ENCODE peak calls at places on chromosomes 11 and 22, in four cellular contexts. K is CD8-positive, alpha-beta memory T cell; R is psoas muscle; O is sigmoid colon. F is an unnamed sample. For H3K4me1 and H3K27me3, the result is how much of the 10 kb centered on the place peaks cover.

GRCh38 chr11:43419460-43419859 is 60.7 kb downstream of the TTC17 start:
- DNase-seq in K (no peak), O (no peak), R (no peak), F (peak)

GRCh38 chr11:46291441-46292143 is 14.1 kb downstream of the CREB3L1 start:
- DNase-seq in K (no peak), R (peak), O (peak), F (no peak)

GRCh38 chr11:69001301-69002081 is 11.6 kb downstream of the MRGPRF start:
- DNase-seq in K (no peak), O (peak), R (peak), F (no peak)

GRCh38 chr22:42078469-42079318 is 806 bp upstream of the SMDT1 start:
- DNase-seq in K (no peak), O (no peak), R (no peak), F (peak)

GRCh38 chr22:49710746-49711145 is 116.9 kb downstream of the BRD1 start:
- DNase-seq in O (no peak), R (no peak), K (no peak), F (no peak)

GRCh38 chr22:31343235-31344191 is 2.6 kb downstream of the PATZ1 start:
- DNase-seq in K (no peak), R (no peak), O (no peak), F (peak)

GRCh38 chr11:121996574-121996973 is 119.4 kb downstream of the BLID start:
- DNase-seq in R (no peak), O (no peak), K (no peak), F (no peak)

GRCh38 chr11:130765951-130766649 is 150.2 kb downstream of the SNX19 start:
- DNase-seq in O (no peak), R (no peak), K (no peak), F (no peak)

GRCh38 chr11:15073361-15074205 is at the start of gene CALCB:
- DNase-seq in O (no peak), K (no peak), R (no peak), F (no peak)

GRCh38 chr11:17894929-17895658 is 117.8 kb downstream of the SERGEF start:
- DNase-seq in K (no peak), R (no peak), O (no peak), F (no peak)

GRCh38 chr11:28447226-28447625 is 339.0 kb downstream of the METTL15 start:
- DNase-seq in R (no peak), K (no peak), O (no peak), F (no peak)

GRCh38 chr22:27835446-27835845 is 33.9 kb upstream of the MN1 start:
- DNase-seq in O (peak), K (no peak), R (no peak), F (no peak)

GRCh38 chr11:369336-370018 is at the start of gene B4GALNT4:
- DNase-seq in R (peak), O (no peak), K (no peak), F (no peak)

GRCh38 chr11:123235117-123235686 is 40.2 kb upstream of the CLMP start:
- DNase-seq in K (no peak), O (peak), R (peak), F (peak)

GRCh38 chr11:25535462-25535861 is 796.5 kb upstream of the ANO3 start:
- DNase-seq in K (no peak), R (no peak), O (peak), F (no peak)

GRCh38 chr11:121767433-121767832 is 314.7 kb upstream of the SORL1-AS1 start:
- DNase-seq in R (no peak), K (no peak), O (no peak), F (no peak)

GRCh38 chr22:29080061-29080975 is 7.5 kb downstream of the KREMEN1 start:
- DNase-seq in K (no peak), R (no peak), O (no peak), F (no peak)

GRCh38 chr11:65132988-65133700 is 1.2 kb downstream of the SYVN1 start:
- DNase-seq in K (no peak), R (no peak), O (peak), F (peak)

GRCh38 chr11:24859801-24860300 is 363.0 kb downstream of the LUZP2 start:
- DNase-seq in R (no peak), K (no peak), O (no peak), F (no peak)

DNA sequence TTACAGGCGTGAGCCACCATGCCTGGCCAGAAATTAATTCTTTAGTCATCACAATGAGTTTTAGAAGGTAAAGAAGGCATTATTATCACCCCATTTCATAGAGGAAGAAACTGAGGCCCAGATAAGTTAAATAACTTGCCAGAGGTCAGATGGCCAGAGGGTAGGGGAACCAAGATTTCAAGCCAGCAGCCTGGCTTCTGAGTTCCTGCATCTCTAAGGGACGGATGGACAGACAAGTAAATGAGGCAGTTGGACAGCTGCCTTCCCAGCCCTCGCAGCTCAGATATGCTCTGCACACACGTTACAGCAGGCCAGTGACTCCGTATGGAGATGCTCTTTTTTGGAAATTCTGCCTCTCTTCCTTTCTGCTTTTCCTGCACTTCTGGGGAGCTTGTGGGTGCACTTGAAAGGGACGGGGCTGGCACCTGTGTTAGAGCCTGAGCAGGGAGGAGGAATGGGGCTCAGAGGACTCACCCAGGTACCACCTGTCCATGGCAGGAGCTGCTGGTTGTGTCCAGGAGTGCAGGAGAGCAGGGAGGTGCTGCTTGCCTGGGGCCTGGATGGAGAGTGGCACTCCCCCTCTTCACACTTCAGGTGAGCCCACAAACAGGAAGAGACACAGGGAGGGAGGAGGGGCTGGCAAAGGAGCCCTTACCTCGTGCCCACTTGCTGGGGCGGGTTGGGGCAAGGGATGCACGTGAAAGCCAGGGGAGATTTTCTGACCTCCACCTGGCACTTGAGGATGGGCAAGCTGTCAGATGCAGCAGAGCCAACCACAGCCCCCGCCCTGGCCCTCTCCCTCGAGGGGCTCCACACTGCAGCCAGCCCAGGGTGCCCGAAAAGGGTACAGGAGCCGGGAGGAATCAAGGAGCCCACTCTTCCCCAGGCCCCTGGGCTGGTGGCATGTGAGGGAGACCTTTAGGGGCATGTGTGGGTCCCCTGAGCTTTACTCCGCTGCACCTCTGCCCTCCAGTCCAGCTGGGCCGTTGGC is 3.3 kb upstream of the FXYD2 start:
- DNase-seq in K (no peak), R (no peak), O (peak), F (peak)
- H3K4me1 ChIP-seq in K (half or more), R (under half), O (under half), F (under half)

GRCh38 chr22:44203203-44203602 is 22.5 kb downstream of the PARVG start:
- DNase-seq in R (no peak), O (peak), K (no peak), F (no peak)

GRCh38 chr22:44202261-44202789 is 21.6 kb downstream of the PARVG start:
- DNase-seq in R (no peak), O (peak), K (no peak), F (no peak)

GRCh38 chr22:44200855-44201550 is 20.3 kb downstream of the PARVG start:
- DNase-seq in R (no peak), K (no peak), O (peak), F (no peak)

GRCh38 chr22:44200451-44200850 is 19.7 kb downstream of the PARVG start:
- DNase-seq in K (no peak), O (peak), R (no peak), F (no peak)

DNA sequence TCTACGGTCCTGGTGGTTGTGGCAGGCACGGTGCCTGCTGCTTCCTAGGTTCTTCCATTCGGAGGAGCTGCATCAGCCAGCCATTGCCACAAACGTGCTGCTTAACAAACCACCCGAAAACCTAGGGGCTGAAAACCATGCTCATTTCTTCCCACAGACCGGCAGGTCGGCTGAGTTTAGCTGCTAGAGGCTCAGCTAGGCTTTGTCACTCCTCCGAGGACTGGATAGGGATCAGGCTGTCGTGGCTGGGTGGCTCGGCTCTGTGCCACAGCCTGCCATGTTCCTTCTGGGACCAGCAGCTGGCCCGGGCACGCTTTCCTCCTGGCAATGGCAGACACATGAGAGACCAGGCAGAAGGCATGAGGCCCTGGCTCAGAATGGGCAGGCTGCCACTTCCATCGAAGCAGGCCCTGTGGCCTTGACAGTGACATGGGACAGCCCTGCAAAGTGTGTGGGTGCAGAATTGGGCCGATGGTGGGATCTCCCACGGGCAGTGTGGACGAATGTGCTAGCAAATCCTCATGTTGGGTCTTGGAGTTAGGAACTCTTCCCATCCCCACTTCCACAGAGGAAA is 20.9 kb downstream of the PARVG start:
- DNase-seq in K (no peak), R (no peak), O (peak), F (no peak)
- H3K27me3 ChIP-seq in K (under half), R (under half), O (under half), F (under half)

DNA sequence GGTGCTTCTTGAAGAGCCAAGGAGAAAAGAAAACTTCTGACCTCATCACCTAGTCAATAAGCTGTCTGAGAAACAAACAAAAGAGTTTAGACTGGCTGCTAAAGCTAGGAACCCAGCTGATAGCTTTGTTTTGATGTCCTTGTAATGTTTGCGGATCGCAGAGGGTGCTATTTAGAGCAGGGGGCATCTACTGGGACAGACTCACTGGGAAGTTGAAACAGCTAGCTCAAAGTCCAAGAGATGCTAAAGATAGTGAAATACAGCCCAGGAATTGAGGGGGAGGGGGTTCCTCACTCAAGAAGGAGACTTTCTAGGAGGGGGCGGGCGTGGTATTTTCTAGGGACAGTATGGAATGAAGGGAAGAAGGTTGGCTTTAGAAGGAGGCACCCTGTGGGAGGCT is 18.9 kb downstream of the ZBTB16 start:
- DNase-seq in R (peak), K (no peak), O (peak), F (no peak)
- H3K4me1 ChIP-seq in R (half or more), K (under half), O (half or more), F (under half)

DNA sequence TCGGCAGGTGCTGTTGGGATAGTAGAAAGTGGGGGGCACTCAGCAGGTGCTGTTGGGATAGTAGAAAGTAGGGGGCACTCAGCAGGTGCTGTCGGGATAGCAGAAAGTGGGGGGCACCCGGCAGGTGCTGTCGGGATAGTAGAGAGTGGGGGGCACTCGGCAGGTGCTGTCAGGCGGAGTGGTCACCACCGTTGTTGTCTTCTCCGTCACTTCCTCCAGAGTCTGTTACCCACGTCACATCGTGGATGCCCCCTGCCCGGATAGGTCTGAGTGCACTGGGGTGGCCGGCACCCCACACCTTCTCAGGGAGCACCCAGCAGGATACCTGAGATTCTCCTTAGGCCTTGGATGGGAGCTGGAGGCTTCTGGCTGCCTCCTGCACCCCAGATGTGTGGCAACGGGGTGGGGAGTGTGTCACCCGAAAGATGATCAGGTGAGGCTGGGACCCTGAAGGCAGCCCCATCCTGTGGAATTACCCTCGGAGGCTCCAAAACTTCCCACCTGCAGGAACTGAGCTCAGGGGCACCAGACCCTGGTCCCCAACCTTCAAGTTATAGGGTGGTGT is 24.1 kb upstream of the KRTAP5-7 start:
- DNase-seq in K (no peak), R (no peak), O (no peak), F (no peak)
- H3K27me3 ChIP-seq in K (under half), R (under half), O (under half), F (under half)

GRCh38 chr22:37329239-37330140 is 47.2 kb downstream of the CYTH4 start:
- DNase-seq in R (no peak), K (no peak), O (no peak), F (no peak)

GRCh38 chr22:37331034-37331428 is 48.7 kb downstream of the CYTH4 start:
- DNase-seq in O (no peak), R (no peak), K (no peak), F (no peak)

GRCh38 chr22:37333724-37334460 is 51.6 kb downstream of the CYTH4 start:
- DNase-seq in K (no peak), R (no peak), O (no peak), F (no peak)

GRCh38 chr22:37330200-37331033 is 48.1 kb downstream of the CYTH4 start:
- DNase-seq in K (no peak), R (no peak), O (no peak), F (peak)

GRCh38 chr22:37331811-37332536 is 49.7 kb downstream of the CYTH4 start:
- DNase-seq in R (no peak), K (no peak), O (no peak), F (no peak)
- H3K4me1 ChIP-seq in R (under half), K (under half), O (under half), F (under half)

GRCh38 chr22:44369916-44370804 is 57.4 kb upstream of the SHISAL1 start:
- DNase-seq in K (no peak), O (peak), R (peak), F (no peak)

GRCh38 chr22:44373234-44373633 is 60.5 kb upstream of the SHISAL1 start:
- DNase-seq in K (no peak), R (peak), O (peak), F (no peak)

GRCh38 chr22:44371741-44372525 is 59.2 kb upstream of the SHISAL1 start:
- DNase-seq in R (peak), K (no peak), O (peak), F (no peak)

GRCh38 chr22:44375451-44375850 is 62.7 kb upstream of the SHISAL1 start:
- DNase-seq in K (no peak), R (no peak), O (no peak), F (no peak)

DNA sequence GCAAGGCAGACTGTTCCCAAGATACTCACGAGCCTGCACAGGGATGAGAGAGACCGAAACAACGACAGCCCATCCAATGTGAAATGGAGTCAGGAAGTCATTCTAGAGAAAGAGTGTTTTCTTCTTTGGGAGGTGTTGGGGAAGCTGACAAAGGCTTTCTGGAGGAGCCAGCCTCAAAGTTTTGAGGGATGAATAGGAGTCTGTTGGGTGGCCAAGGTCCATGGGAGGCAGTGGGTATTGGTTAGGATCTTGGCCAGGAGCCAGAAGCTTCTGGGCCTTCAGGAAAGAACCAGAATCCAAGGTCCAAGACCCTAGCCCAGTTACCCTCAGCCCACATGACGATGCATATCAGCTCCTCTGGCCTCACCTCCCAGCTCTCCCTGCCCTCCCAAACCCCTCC is 59.9 kb upstream of the SHISAL1 start:
- DNase-seq in O (peak), K (no peak), R (peak), F (no peak)
- H3K27me3 ChIP-seq in O (under half), K (under half), R (under half), F (under half)

GRCh38 chr11:75333022-75333806 is 18.2 kb downstream of the ARRB1 start:
- DNase-seq in K (no peak), O (no peak), R (no peak), F (no peak)

GRCh38 chr11:75334402-75334891 is 17.0 kb downstream of the ARRB1 start:
- DNase-seq in K (no peak), O (no peak), R (no peak), F (no peak)

GRCh38 chr11:75333807-75334140 is 17.7 kb downstream of the ARRB1 start:
- DNase-seq in O (no peak), K (no peak), R (no peak), F (no peak)

GRCh38 chr11:75337195-75337654 is 14.2 kb downstream of the ARRB1 start:
- DNase-seq in R (no peak), O (peak), K (no peak), F (no peak)

GRCh38 chr11:75334976-75335375 is 16.5 kb downstream of the ARRB1 start:
- DNase-seq in O (no peak), K (no peak), R (no peak), F (no peak)
- H3K4me1 ChIP-seq in O (half or more), K (under half), R (under half), F (under half)

DNA sequence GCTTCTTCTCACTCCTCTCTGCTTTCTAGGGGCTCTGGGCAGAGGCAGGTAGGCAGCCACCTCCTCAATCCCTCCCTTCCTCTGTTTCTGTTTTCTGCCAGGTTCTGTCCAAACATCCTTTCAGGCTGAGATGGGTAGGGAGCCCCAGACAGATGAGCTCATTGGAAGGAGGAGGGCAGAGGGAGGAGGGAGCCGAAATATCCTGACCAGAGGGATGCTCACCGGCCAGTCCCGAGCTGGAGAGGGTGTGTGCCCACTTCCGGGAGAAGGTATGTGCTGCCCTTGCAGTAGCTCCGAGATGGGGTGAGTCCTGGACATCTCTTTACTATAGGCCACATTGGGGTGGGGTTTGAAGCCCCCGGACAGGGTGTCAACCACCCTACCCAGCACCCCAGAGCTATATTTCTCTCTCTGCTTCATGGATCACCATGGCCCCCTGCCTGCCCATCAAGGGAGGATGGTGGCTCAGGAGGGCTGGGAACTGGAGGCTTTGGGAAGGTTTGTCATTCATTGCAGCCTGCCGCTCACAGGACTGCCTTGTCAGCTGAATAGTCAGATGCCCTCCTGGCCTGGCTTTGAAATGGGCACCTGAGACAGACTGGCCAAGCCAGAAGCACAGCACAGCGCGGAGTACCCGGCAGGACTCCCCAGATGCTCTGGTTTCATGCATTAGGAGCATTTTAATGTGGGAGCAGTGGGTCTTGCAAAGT is 4.7 kb upstream of the SCN4B start:
- DNase-seq in O (no peak), R (no peak), K (no peak), F (no peak)
- H3K27me3 ChIP-seq in O (under half), R (under half), K (half or more), F (under half)

F was measured in colonic mucosa.